ENCODE peak calls at places on chromosomes 7 and 10, in six cellular contexts. P is AG04450, T is cardiac muscle cell, A is caudate nucleus, D is OCI-LY7, O is lower lobe of right lung. U is an unnamed sample.

GRCh38 chr7:22275574-22276150 is 81.3 kb downstream of the RAPGEF5 start:
- DNase-seq in D (no peak), P (no peak), T (no peak), O (no peak), A (no peak), U (no peak)

GRCh38 chr7:27751888-27752660 is 12.1 kb downstream of the TAX1BP1 start:
- DNase-seq in O (no peak), P (no peak), D (no peak), T (no peak), A (no peak), U (no peak)

GRCh38 chr10:16521311-16522016 is at the start of gene C1QL3:
- DNase-seq in O (no peak), T (peak), A (no peak), P (no peak), D (no peak), U (no peak)

GRCh38 chr7:23018747-23019146 is 4.8 kb upstream of the HYCC1 start:
- DNase-seq in O (no peak), A (no peak), P (no peak), T (peak), D (no peak), U (no peak)

GRCh38 chr10:32139223-32140073 is 83.2 kb upstream of the KIF5B start:
- DNase-seq in P (peak), D (no peak), A (no peak), O (peak), T (peak), U (peak)

GRCh38 chr7:98217623-98218582 is 6.7 kb downstream of the BHLHA15 start:
- DNase-seq in O (peak), A (peak), D (peak), T (no peak), P (no peak), U (no peak)

GRCh38 chr7:155965010-155965409 is 152.7 kb upstream of the SHH start:
- DNase-seq in T (no peak), O (no peak), D (no peak), A (no peak), P (no peak), U (no peak)

GRCh38 chr10:72946963-72947362 is 7.6 kb downstream of the PLA2G12B start:
- DNase-seq in O (no peak), P (no peak), T (no peak), D (no peak), A (no peak), U (no peak)

GRCh38 chr7:108598858-108599257 is 29.2 kb downstream of the DNAJB9 start:
- DNase-seq in D (no peak), T (no peak), A (no peak), O (no peak), P (no peak), U (no peak)

GRCh38 chr10:12704488-12704887 is 297.0 kb downstream of the CCDC3 start:
- DNase-seq in P (no peak), A (no peak), D (no peak), O (no peak), T (no peak), U (no peak)

GRCh38 chr10:43980313-43980712 is 331.6 kb upstream of the ZNF32 start:
- DNase-seq in P (no peak), T (no peak), A (no peak), O (no peak), D (no peak), U (no peak)

GRCh38 chr7:40058027-40058426 is 76.4 kb downstream of the MPLKIP start:
- DNase-seq in T (no peak), P (no peak), D (no peak), O (no peak), A (no peak), U (no peak)

GRCh38 chr7:92634125-92634710 is 44.0 kb upstream of the FAM133B start:
- DNase-seq in A (no peak), O (no peak), D (no peak), T (no peak), P (no peak), U (no peak)

GRCh38 chr10:3635697-3636096 is 149.3 kb downstream of the KLF6 start:
- DNase-seq in D (no peak), P (no peak), A (no peak), T (no peak), O (no peak), U (no peak)

GRCh38 chr7:152751449-152752141 is 8.0 kb upstream of the ACTR3B start:
- DNase-seq in P (no peak), A (no peak), D (no peak), O (no peak), T (no peak), U (no peak)

GRCh38 chr10:32149257-32149955 is 93.2 kb upstream of the KIF5B start:
- DNase-seq in D (no peak), P (peak), O (no peak), A (no peak), T (peak), U (peak)

GRCh38 chr7:106870528-106870927 is 5.4 kb downstream of the PIK3CG start:
- DNase-seq in A (no peak), D (no peak), T (no peak), P (no peak), O (no peak), U (no peak)

GRCh38 chr10:62744136-62744535 is 60.4 kb upstream of the ADO start:
- DNase-seq in O (no peak), P (no peak), D (no peak), A (no peak), T (no peak), U (no peak)

GRCh38 chr10:1036341-1036791 is 10.7 kb upstream of the IDI2 start:
- DNase-seq in O (no peak), A (peak), D (no peak), P (peak), T (no peak), U (no peak)

GRCh38 chr10:70478191-70479160 is at the start of gene PALD1:
- DNase-seq in P (no peak), D (peak), A (peak), T (peak), O (peak), U (no peak)

GRCh38 chr7:93382362-93382761 is 150.2 kb downstream of the VPS50 start:
- DNase-seq in T (no peak), D (no peak), A (no peak), P (no peak), O (no peak), U (no peak)

GRCh38 chr7:100091411-100092181 is 2.8 kb downstream of the COPS6 start:
- DNase-seq in T (no peak), A (no peak), P (no peak), O (no peak), D (peak), U (no peak)

GRCh38 chr10:114375082-114375481 is 29.2 kb downstream of the AFAP1L2 start:
- DNase-seq in O (no peak), A (no peak), P (no peak), D (no peak), T (peak), U (no peak)

GRCh38 chr7:150466477-150466876 is 16.0 kb downstream of the GIMAP8 start:
- DNase-seq in O (no peak), A (no peak), T (no peak), D (no peak), P (no peak), U (no peak)

GRCh38 chr7:831596-832291 is 532 bp upstream of the SUN1 start:
- DNase-seq in P (peak), T (peak), O (no peak), D (no peak), A (no peak), U (no peak)

GRCh38 chr7:94436018-94436604 is 41.4 kb downstream of the COL1A2 start:
- DNase-seq in A (no peak), D (peak), O (no peak), T (peak), P (no peak), U (peak)

GRCh38 chr7:2527505-2528464 is 8.2 kb downstream of the LFNG start:
- DNase-seq in T (peak), O (peak), P (no peak), A (no peak), D (no peak), U (no peak)

GRCh38 chr10:72637398-72637857 is 11.5 kb upstream of the MICU1 start:
- DNase-seq in P (no peak), O (no peak), A (no peak), T (peak), D (no peak), U (peak)

GRCh38 chr7:82257118-82257695 is 186.4 kb downstream of the CACNA2D1 start:
- DNase-seq in P (no peak), O (no peak), A (no peak), T (no peak), D (no peak), U (no peak)

GRCh38 chr7:73909051-73909941 is 48.3 kb downstream of the TMEM270 start:
- DNase-seq in O (peak), D (peak), T (no peak), A (no peak), P (no peak), U (no peak)

GRCh38 chr10:132526676-132527075 is 10.9 kb upstream of the INPP5A start:
- DNase-seq in P (no peak), D (no peak), T (peak), A (no peak), O (peak), U (no peak)

GRCh38 chr7:108480311-108480710 is 24.1 kb upstream of the NRCAM start:
- DNase-seq in P (no peak), O (no peak), A (no peak), T (no peak), D (no peak), U (no peak)

GRCh38 chr7:20219446-20220292 is 2.5 kb upstream of the MACC1 start:
- DNase-seq in D (peak), T (peak), O (peak), P (peak), A (peak), U (peak)

GRCh38 chr10:24617771-24618396 is 105.8 kb downstream of the ARHGAP21 start:
- DNase-seq in P (no peak), D (peak), T (peak), A (no peak), O (peak), U (no peak)

GRCh38 chr7:4712371-4713182 is 30.5 kb downstream of the FOXK1 start:
- DNase-seq in T (no peak), D (no peak), A (no peak), O (no peak), P (no peak), U (no peak)
- H3K27ac ChIP-seq in T (no peak), D (no peak), A (no peak), O (peak), P (no peak), U (no peak)

GRCh38 chr7:129502708-129503685 is 666 bp downstream of the SMKR1 start:
- DNase-seq in D (no peak), P (no peak), A (peak), T (no peak), O (no peak), U (no peak)

GRCh38 chr7:129498021-129498420 is 4.3 kb upstream of the SMKR1 start:
- DNase-seq in O (no peak), T (no peak), P (no peak), D (no peak), A (no peak), U (no peak)

GRCh38 chr7:129499915-129500463 is 2.3 kb upstream of the SMKR1 start:
- DNase-seq in T (no peak), P (no peak), A (no peak), D (peak), O (no peak), U (no peak)

GRCh38 chr7:129503725-129504124 is 1.4 kb downstream of the SMKR1 start:
- DNase-seq in O (no peak), P (no peak), T (no peak), D (no peak), A (no peak), U (no peak)

DNA sequence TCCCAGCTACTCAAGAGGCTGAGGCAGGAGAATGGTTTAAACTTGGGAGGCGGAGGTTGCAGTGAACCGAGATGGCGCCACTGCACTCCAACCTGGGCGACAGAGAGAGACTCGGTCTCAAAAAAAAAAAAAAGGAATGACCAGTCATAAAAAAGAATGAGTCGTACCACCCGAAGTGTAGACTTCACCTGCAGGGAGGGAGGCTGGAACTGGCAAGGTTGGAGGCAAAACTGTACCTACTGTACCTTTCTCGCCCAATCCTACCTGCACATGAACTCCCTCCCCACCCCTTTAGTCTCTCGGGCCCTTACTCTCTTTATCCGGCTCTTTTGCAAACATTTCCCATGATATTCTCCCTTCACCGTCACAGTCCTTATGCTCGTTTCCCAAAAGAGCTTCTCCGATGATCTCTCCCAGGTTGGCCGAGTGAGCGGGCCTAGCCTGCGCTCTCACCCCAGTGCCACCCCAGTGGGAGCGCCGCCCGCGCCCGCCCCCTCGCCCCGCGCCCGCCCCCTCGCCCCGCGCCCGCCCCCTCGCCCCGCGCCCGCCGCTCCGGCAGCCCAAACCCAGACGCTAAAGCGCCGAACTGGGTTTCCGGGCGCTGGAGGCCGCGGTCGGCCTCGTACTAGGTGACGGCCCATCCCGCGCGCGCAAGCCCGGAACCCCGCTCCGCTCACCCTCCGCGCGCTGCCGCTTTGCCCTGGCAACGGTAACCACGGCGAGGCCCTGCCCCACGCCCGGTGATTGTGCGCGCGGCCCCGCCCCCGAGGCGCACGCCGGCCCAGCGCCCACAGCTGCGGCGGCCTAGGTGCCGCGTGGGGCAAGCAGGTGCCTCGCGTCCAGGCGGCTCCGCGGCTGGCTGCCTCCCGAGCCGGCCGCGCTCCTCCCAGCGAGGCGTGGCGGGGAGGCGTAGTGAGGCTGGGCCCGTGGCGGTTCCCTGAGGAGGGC is at the start of gene SMKR1:
- DNase-seq in O (peak), P (peak), D (peak), A (peak), T (peak), U (no peak)
- H3K27ac ChIP-seq in O (peak), P (no peak), D (no peak), A (peak), T (no peak), U (no peak)

GRCh38 chr10:110394898-110395297 is 90.2 kb upstream of the SMNDC1 start:
- DNase-seq in T (no peak), A (no peak), D (no peak), P (no peak), O (no peak), U (no peak)
- H3K27ac ChIP-seq in T (peak), A (no peak), D (no peak), P (no peak), O (no peak), U (no peak)

DNA sequence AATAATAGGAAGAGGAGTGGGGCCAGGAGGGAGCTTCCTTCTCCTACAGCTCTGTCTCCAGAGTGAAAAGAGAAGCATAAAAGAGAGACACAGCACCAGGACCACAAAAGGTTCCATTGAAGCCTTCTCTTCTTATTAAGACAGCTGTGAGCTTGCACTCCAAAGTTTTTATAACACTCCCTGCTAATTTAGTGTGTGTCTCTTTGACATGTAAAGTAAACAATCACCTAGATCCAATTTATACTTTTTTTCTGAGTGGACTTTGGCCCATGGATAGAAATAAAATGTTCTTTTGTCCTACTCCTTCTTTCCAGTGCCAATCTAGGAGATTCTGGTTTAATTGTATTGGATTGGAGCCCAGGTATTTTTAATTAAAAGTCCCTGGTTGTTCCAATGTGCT is at the start of gene CYP2C8:
- DNase-seq in O (no peak), T (no peak), P (no peak), D (no peak), A (no peak), U (no peak)
- H3K27ac ChIP-seq in O (no peak), T (no peak), P (no peak), D (no peak), A (no peak), U (no peak)

DNA sequence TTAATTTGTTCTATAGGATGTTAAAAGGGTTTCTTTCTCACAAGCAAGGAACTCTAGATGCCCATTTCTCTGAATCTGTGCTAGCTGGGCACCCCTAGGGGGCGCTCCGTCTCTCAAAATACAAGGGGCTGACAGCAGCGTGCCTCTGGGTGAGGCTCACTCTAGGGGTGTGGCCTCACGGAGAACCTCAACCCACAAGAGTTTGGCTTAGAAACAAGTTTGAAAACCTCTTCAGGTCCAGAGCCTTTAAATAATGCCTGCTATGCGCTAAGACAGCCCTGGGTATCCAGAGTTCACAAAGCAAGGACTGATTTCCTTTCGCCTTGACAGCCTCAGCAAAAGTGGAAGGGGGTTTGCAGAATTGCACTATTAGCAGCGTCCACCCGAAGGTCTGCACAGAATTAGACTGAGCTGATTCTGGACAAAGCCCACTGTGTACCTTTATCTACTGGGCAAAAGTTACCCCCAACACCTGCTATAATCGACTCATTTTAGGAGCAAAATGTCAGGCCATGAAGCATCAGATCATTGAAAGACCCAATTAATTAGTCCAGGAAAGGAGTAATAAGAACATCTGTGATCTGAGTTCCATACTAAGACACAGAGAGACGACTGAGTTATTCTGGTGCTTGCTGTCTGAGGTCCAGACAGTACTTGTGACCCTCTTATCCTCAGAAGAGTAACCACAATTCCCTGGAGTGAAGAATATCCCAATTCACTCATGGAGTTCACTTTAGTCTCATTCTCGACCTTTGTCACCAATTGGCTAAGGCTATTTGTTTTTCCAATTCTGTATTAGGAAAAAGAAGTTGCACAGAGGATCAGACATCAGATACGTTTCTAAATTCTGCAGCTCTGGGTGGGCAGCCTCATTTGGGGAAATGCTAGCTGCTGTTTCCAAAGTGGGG is 574 bp upstream of the CPED1 start:
- DNase-seq in A (peak), O (peak), D (peak), T (peak), P (peak), U (peak)
- H3K27ac ChIP-seq in A (peak), O (peak), D (no peak), T (peak), P (peak), U (peak)

GRCh38 chr10:98251399-98251798 is 16.6 kb downstream of the LOXL4 start:
- DNase-seq in A (peak), O (no peak), P (no peak), D (no peak), T (no peak), U (no peak)
- H3K27ac ChIP-seq in A (no peak), O (no peak), P (no peak), D (no peak), T (no peak), U (no peak)

DNA sequence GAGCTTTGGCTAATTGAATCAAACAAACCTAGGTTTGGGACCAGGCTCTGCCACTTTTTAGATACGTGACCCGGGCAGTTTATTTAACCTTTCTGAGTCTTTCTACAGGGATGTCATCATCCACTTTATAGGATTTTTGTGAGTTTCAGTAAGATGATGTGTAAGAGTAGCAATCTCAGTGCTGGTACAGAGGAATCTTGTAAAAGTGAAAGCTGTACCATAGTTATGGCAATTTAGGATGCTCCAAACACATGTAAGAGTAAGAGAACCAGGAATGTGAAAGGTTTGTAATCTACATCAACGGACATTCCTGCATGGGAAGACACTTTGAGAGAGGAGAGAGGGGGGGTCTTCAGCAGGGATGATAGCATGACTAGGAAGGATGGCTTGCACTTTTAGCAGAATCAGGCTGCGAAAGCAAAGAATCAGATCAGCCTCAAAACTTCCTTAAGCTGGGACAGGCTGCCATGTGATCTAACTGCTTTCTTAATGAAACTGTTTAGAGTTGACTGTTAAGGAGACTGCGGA is 968 bp downstream of the NOLC1 start:
- DNase-seq in T (peak), D (no peak), P (no peak), A (no peak), O (no peak), U (no peak)
- H3K27ac ChIP-seq in T (peak), D (peak), P (no peak), A (no peak), O (peak), U (peak)

U was measured in thoracic aorta.